ENCODE peak calls at places on chromosomes 1 and 21, in seven cellular contexts. Z, B, S, D, U, W and R are unnamed samples.
A peak's percentile ranks its signal among the peaks of the same experiment; 100 is the strongest.

GRCh38 chr1:193113992-193114332 is 7.9 kb upstream of the CDC73 start:
- DNase-seq in Z (no peak), B (no peak), S (no peak), D (no peak), U (no peak), W (no peak), R (no peak)

GRCh38 chr1:172917972-172918371 is 132.8 kb downstream of the TNFSF18 start:
- DNase-seq in Z (no peak), B (no peak), S (no peak), D (no peak), U (no peak), W (peak; percentile 96), R (no peak)

GRCh38 chr1:7704214-7705047 is 66.7 kb upstream of the VAMP3 start:
- DNase-seq in Z (peak; percentile 85), B (peak; percentile 42), S (peak; percentile 95), D (peak; percentile 79), U (peak; percentile 95), W (peak; percentile 78), R (peak; percentile 84)

GRCh38 chr1:91831132-91831930 is 54.6 kb downstream of the TGFBR3 start:
- DNase-seq in Z (no peak), B (no peak), S (no peak), D (peak; percentile 12), U (no peak), W (no peak), R (no peak)

GRCh38 chr1:66505671-66506392 is 28.1 kb upstream of the SGIP1 start:
- DNase-seq in Z (no peak), B (no peak), S (no peak), D (no peak), U (no peak), W (peak; percentile 92), R (no peak)

GRCh38 chr1:117613969-117614865 is 8.4 kb downstream of the TENT5C start:
- DNase-seq in Z (no peak), B (no peak), S (no peak), D (no peak), U (no peak), W (no peak), R (no peak)

GRCh38 chr1:54803761-54804470 is 2.8 kb upstream of the TTC22 start:
- DNase-seq in Z (no peak), B (no peak), S (no peak), D (no peak), U (peak; percentile 64), W (no peak), R (no peak)

GRCh38 chr1:112544753-112545152 is 36.0 kb downstream of the WNT2B start:
- DNase-seq in Z (no peak), B (no peak), S (no peak), D (no peak), U (no peak), W (peak; percentile 24), R (no peak)

GRCh38 chr1:62905309-62905708 is 121.4 kb downstream of the ATG4C start:
- DNase-seq in Z (no peak), B (no peak), S (no peak), D (peak; percentile 84), U (no peak), W (no peak), R (no peak)

GRCh38 chr21:44425307-44425894 is 29.9 kb upstream of the LRRC3 start:
- DNase-seq in Z (no peak), B (no peak), S (no peak), D (no peak), U (peak; percentile 15), W (no peak), R (no peak)

GRCh38 chr1:229952670-229953520 is 114.1 kb upstream of the GALNT2 start:
- DNase-seq in Z (no peak), B (no peak), S (no peak), D (no peak), U (no peak), W (no peak), R (no peak)

GRCh38 chr1:42848823-42849537 is 2.6 kb downstream of the ZNF691 start:
- DNase-seq in Z (no peak), B (no peak), S (no peak), D (no peak), U (no peak), W (no peak), R (no peak)

GRCh38 chr1:175222296-175222938 is 29.8 kb upstream of the KIAA0040 start:
- DNase-seq in Z (no peak), B (no peak), S (no peak), D (no peak), U (no peak), W (no peak), R (no peak)

GRCh38 chr1:180623579-180624347 is 8.1 kb upstream of the XPR1 start:
- DNase-seq in Z (no peak), B (no peak), S (no peak), D (no peak), U (no peak), W (peak; percentile 38), R (no peak)

GRCh38 chr1:234845097-234845660 is 235.2 kb upstream of the IRF2BP2 start:
- DNase-seq in Z (no peak), B (no peak), S (no peak), D (no peak), U (no peak), W (peak; percentile 38), R (no peak)

GRCh38 chr21:33587792-33588484 is 546 bp downstream of the DONSON start:
- DNase-seq in Z (no peak), B (no peak), S (no peak), D (peak; percentile 23), U (peak; percentile 60), W (peak; percentile 10), R (peak; percentile 11)

GRCh38 chr1:13763991-13764390 is 64.0 kb downstream of the PRDM2 start:
- DNase-seq in Z (no peak), B (no peak), S (peak; percentile 23), D (no peak), U (no peak), W (no peak), R (no peak)

GRCh38 chr1:169321539-169321938 is 46.1 kb downstream of the NME7 start:
- DNase-seq in Z (no peak), B (no peak), S (no peak), D (no peak), U (no peak), W (no peak), R (no peak)

GRCh38 chr1:38455829-38456563 is 403.6 kb downstream of the RRAGC start:
- DNase-seq in Z (no peak), B (no peak), S (no peak), D (no peak), U (no peak), W (peak; percentile 62), R (no peak)

GRCh38 chr1:64515427-64515826 is 45.5 kb downstream of the CACHD1 start:
- DNase-seq in Z (no peak), B (peak; percentile 35), S (no peak), D (peak; percentile 9), U (peak; percentile 53), W (peak; percentile 56), R (no peak)

GRCh38 chr1:152501704-152502103 is 8.9 kb upstream of the LCE5A start:
- DNase-seq in Z (no peak), B (no peak), S (no peak), D (no peak), U (no peak), W (no peak), R (no peak)

GRCh38 chr21:43820466-43820865 is 31.1 kb downstream of the RRP1 start:
- DNase-seq in Z (no peak), B (no peak), S (no peak), D (no peak), U (no peak), W (no peak), R (no peak)

GRCh38 chr1:108113496-108113895 is 86.6 kb downstream of the SLC25A24 start:
- DNase-seq in Z (no peak), B (no peak), S (no peak), D (no peak), U (no peak), W (no peak), R (no peak)

GRCh38 chr1:6515771-6516170 is 24.3 kb upstream of the PLEKHG5 start:
- DNase-seq in Z (no peak), B (no peak), S (no peak), D (no peak), U (no peak), W (no peak), R (no peak)

GRCh38 chr21:42187976-42188653 is 30.8 kb upstream of the ABCG1 start:
- DNase-seq in Z (peak; percentile 69), B (peak; percentile 95), S (peak; percentile 73), D (no peak), U (no peak), W (no peak), R (peak; percentile 64)

GRCh38 chr1:98870959-98871903 is 133.4 kb downstream of the PLPPR5 start:
- DNase-seq in Z (peak; percentile 5), B (peak; percentile 87), S (peak; percentile 82), D (no peak), U (no peak), W (peak; percentile 1), R (peak; percentile 7)

GRCh38 chr1:97384294-97384952 is 536.4 kb downstream of the DPYD start:
- DNase-seq in Z (no peak), B (no peak), S (no peak), D (no peak), U (no peak), W (peak; percentile 22), R (no peak)

GRCh38 chr1:75724472-75725022 is at the start of gene ACADM:
- DNase-seq in Z (peak; percentile 84), B (peak; percentile 77), S (peak; percentile 85), D (peak; percentile 63), U (peak; percentile 91), W (peak; percentile 57), R (peak; percentile 79)